ENCODE peak calls at places on chromosomes 7 and 10, in ten cellular contexts. N is mammary epithelial cell, S is endodermal cell, L is right cardiac atrium, O is DND-41, C is psoas muscle, B is stomach, K is cardiac muscle cell, Q is IMR-90, M is colonic mucosa. R is an unnamed sample. For H3K9me3, the result is how much of the 10 kb centered on the place peaks cover.

GRCh38 chr7:99473315-99473596 is 566 bp downstream of the ZNF789 start:
- DNase-seq in K (peak), M (peak), B (no peak), S (peak), L (no peak), O (peak), N (peak), Q (peak), C (no peak), R (peak)

GRCh38 chr7:73596191-73597065 is 18.0 kb upstream of the TBL2 start:
- DNase-seq in B (no peak), Q (no peak), S (no peak), O (no peak), C (no peak), K (no peak), M (no peak), L (no peak), N (no peak), R (no peak)

GRCh38 chr7:100887186-100887954 is 2.1 kb downstream of the UFSP1 start:
- DNase-seq in Q (no peak), O (peak), S (no peak), L (no peak), M (peak), B (no peak), N (no peak), K (no peak), C (no peak), R (peak)

GRCh38 chr10:96840841-96841518 is 8.9 kb downstream of the LCOR start:
- DNase-seq in C (no peak), O (no peak), K (no peak), S (no peak), M (no peak), N (peak), B (no peak), Q (peak), L (no peak), R (no peak)

GRCh38 chr7:143126146-143126545 is 5.7 kb upstream of the PIP start:
- DNase-seq in Q (no peak), B (no peak), C (no peak), M (no peak), S (no peak), N (peak), O (no peak), K (no peak), L (no peak), R (no peak)

GRCh38 chr7:78377532-78377931 is 579.0 kb downstream of the PHTF2 start:
- DNase-seq in C (no peak), O (no peak), S (no peak), M (no peak), N (no peak), K (no peak), L (no peak), Q (no peak), B (no peak), R (no peak)

GRCh38 chr7:77321300-77321699 is 94.8 kb downstream of the GSAP start:
- DNase-seq in Q (no peak), K (peak), O (no peak), N (no peak), B (no peak), S (no peak), M (no peak), L (no peak), C (no peak), R (no peak)

GRCh38 chr7:52917982-52918578 is 117.4 kb upstream of the POM121L12 start:
- DNase-seq in C (no peak), N (no peak), Q (no peak), O (no peak), L (no peak), B (no peak), K (no peak), M (no peak), S (peak), R (no peak)

GRCh38 chr7:38548605-38549004 is 82.6 kb downstream of the AMPH start:
- DNase-seq in L (no peak), Q (no peak), M (peak), S (no peak), N (no peak), B (no peak), C (no peak), K (no peak), O (no peak), R (no peak)

GRCh38 chr10:102646610-102647432 is 2.5 kb downstream of the TRIM8 start:
- DNase-seq in K (peak), B (peak), L (peak), O (peak), Q (peak), C (peak), M (peak), N (no peak), S (peak), R (peak)

GRCh38 chr10:13915710-13916109 is 328.9 kb downstream of the PRPF18 start:
- DNase-seq in B (no peak), Q (no peak), K (no peak), M (no peak), O (no peak), S (no peak), C (no peak), N (peak), L (peak), R (no peak)

GRCh38 chr7:30977896-30978564 is 14.3 kb downstream of the GHRHR start:
- DNase-seq in S (peak), Q (peak), K (peak), N (peak), B (peak), L (no peak), M (peak), C (no peak), O (peak), R (no peak)

GRCh38 chr10:88979153-88979562 is 11.4 kb upstream of the FAS start:
- DNase-seq in L (peak), S (peak), O (no peak), C (peak), M (no peak), Q (peak), B (no peak), N (peak), K (no peak), R (no peak)

GRCh38 chr10:97222346-97222961 is 36.7 kb upstream of the SLIT1 start:
- DNase-seq in S (peak), N (no peak), B (no peak), L (no peak), Q (no peak), K (peak), M (no peak), C (no peak), O (no peak), R (no peak)

GRCh38 chr10:119104653-119105024 is 726 bp downstream of the DENND10 start:
- DNase-seq in M (peak), K (peak), S (peak), L (peak), O (peak), Q (no peak), C (peak), B (no peak), N (peak), R (peak)

GRCh38 chr7:63070696-63071095 is 928.0 kb upstream of the ZNF722 start:
- DNase-seq in K (no peak), S (no peak), L (no peak), O (no peak), Q (no peak), B (no peak), N (no peak), M (no peak), C (no peak), R (no peak)

GRCh38 chr7:117312593-117312992 is 10.3 kb downstream of the WNT2 start:
- DNase-seq in K (no peak), C (no peak), S (no peak), B (no peak), M (no peak), O (no peak), N (no peak), L (no peak), Q (peak), R (no peak)

GRCh38 chr10:13066527-13066926 is 33.4 kb upstream of the OPTN start:
- DNase-seq in O (peak), K (no peak), S (peak), B (no peak), N (no peak), Q (no peak), C (no peak), L (no peak), M (no peak), R (no peak)

GRCh38 chr7:4013793-4014192 is 668.3 kb upstream of the FOXK1 start:
- DNase-seq in N (no peak), M (no peak), C (no peak), L (no peak), B (peak), Q (no peak), O (no peak), S (no peak), K (no peak), R (no peak)

GRCh38 chr7:145978769-145979168 is 137.8 kb upstream of the CNTNAP2 start:
- DNase-seq in N (no peak), O (no peak), C (no peak), B (no peak), K (no peak), L (no peak), S (no peak), M (no peak), Q (no peak), R (no peak)

GRCh38 chr10:133456041-133456951 is 2.6 kb downstream of the SCART1 start:
- DNase-seq in K (no peak), O (no peak), M (peak), N (no peak), L (no peak), Q (no peak), B (peak), S (no peak), C (peak), R (no peak)

GRCh38 chr10:133457100-133457841 is 3.5 kb downstream of the SCART1 start:
- DNase-seq in M (peak), N (no peak), S (no peak), C (peak), L (no peak), Q (no peak), B (peak), K (no peak), O (no peak), R (no peak)

GRCh38 chr10:133454204-133454893 is 604 bp downstream of the SCART1 start:
- DNase-seq in L (no peak), O (no peak), K (no peak), S (no peak), N (no peak), C (peak), B (no peak), M (no peak), Q (no peak), R (no peak)

GRCh38 chr10:133455196-133455595 is 1.5 kb downstream of the SCART1 start:
- DNase-seq in B (no peak), N (no peak), C (no peak), O (no peak), Q (no peak), K (no peak), M (no peak), L (no peak), S (no peak), R (no peak)

DNA sequence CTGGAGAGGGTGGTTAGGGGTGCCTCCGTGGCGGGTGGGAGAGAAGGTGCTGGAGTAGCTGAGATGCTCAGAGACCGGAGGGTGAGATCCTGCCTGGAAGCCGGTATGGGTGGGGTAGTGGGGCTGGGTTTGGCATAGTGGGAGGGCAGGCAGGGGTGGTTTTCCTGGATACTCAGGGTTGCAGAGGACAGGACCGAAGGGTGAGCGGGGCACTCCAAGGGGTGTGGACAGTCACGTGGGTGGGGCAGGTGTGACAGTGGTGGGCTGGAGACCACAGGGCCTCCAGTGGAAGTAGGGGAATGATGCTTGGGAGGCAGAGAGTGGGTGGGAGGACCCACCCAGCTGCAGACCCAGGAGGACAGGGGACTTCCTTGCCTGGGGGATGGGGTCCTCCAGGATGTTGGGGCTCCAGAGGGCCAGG is 1.9 kb downstream of the SCART1 start:
- DNase-seq in K (no peak), M (no peak), B (no peak), S (no peak), N (no peak), O (no peak), Q (no peak), C (no peak), L (no peak), R (no peak)
- H3K9me3 ChIP-seq in K (under half), M (under half), B (under half), S (under half), N (under half), O (under half), Q (under half), C (under half), L (under half), R (under half)

DNA sequence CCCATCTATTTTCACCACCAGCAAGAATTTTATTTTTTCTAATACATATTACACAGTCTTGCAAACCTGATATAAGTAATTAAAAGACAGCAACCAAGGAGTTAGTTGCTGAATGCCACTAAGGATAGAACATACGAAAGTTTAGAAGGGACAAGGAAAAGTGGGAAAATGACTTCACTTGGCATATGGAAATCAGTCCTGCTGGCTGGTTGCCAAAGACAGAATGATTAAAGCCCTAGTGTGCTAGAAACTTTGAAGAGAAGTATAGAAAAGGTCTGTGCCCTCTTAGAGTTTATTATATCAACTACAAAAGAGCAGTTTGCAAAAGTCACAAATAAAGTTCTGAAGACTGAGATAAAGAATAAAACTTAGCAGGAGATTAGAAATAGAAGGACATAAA is 5.8 kb upstream of the YAE1 start:
- DNase-seq in O (no peak), B (no peak), L (no peak), Q (no peak), S (no peak), M (no peak), K (peak), N (no peak), C (no peak), R (no peak)
- H3K27ac ChIP-seq in O (no peak), B (no peak), L (no peak), Q (no peak), S (no peak), M (no peak), K (no peak), N (no peak), C (no peak), R (no peak)

DNA sequence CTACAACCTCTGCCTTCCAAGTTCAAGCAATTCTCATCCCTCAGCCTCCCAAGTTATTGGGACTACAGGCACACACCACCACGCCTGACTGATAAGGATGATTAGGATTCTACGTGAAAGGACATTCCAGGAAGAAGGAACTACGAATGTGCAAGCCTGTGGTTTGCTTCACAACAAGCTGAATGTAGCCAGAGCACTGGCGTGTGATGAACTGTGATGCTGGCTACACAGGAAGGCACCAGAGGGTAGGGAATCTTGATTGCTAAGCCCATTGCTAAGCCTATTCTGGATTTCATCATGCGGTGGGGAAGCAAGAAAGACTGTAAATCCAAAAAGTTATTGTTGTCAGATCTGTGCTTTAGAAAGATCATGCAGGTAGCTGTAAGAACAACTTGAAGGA is 72.3 kb upstream of the SRRM3 start:
- DNase-seq in Q (peak), O (no peak), B (no peak), S (no peak), N (no peak), M (no peak), C (no peak), L (no peak), K (no peak), R (no peak)
- H3K4me3 ChIP-seq in Q (no peak), O (no peak), B (no peak), S (no peak), N (no peak), M (no peak), C (no peak), L (no peak), K (no peak), R (no peak)

GRCh38 chr7:141573511-141573910 is 22.3 kb downstream of the AGK start:
- DNase-seq in K (no peak), O (no peak), Q (no peak), L (no peak), N (no peak), S (no peak), M (no peak), C (no peak), B (no peak), R (no peak)

GRCh38 chr7:141572175-141572574 is 21.0 kb downstream of the AGK start:
- DNase-seq in C (no peak), N (no peak), M (no peak), L (no peak), S (no peak), Q (no peak), O (no peak), B (no peak), K (no peak), R (no peak)

GRCh38 chr7:141575164-141575563 is 24.0 kb downstream of the AGK start:
- DNase-seq in K (no peak), S (no peak), M (no peak), C (no peak), L (no peak), Q (peak), N (no peak), O (no peak), B (no peak), R (no peak)

GRCh38 chr7:141577043-141577839 is 26.0 kb downstream of the AGK start:
- DNase-seq in M (no peak), K (no peak), C (no peak), O (no peak), N (no peak), S (no peak), B (no peak), L (no peak), Q (no peak), R (no peak)

GRCh38 chr7:141575654-141576448 is 24.6 kb downstream of the AGK start:
- DNase-seq in O (no peak), Q (peak), B (no peak), M (no peak), L (no peak), C (no peak), N (no peak), S (no peak), K (no peak), R (no peak)
- H3K9me3 ChIP-seq in O (under half), Q (under half), B (under half), M (under half), L (under half), C (under half), N (under half), S (half or more), K (under half), R (under half)

GRCh38 chr7:47313564-47313963 is 268.3 kb downstream of the TNS3 start:
- DNase-seq in L (no peak), K (no peak), C (no peak), S (peak), Q (no peak), B (no peak), M (peak), N (no peak), O (no peak), R (no peak)
- H3K27ac ChIP-seq in L (peak), K (no peak), C (no peak), S (no peak), Q (no peak), B (no peak), M (no peak), N (no peak), O (no peak), R (no peak)

DNA sequence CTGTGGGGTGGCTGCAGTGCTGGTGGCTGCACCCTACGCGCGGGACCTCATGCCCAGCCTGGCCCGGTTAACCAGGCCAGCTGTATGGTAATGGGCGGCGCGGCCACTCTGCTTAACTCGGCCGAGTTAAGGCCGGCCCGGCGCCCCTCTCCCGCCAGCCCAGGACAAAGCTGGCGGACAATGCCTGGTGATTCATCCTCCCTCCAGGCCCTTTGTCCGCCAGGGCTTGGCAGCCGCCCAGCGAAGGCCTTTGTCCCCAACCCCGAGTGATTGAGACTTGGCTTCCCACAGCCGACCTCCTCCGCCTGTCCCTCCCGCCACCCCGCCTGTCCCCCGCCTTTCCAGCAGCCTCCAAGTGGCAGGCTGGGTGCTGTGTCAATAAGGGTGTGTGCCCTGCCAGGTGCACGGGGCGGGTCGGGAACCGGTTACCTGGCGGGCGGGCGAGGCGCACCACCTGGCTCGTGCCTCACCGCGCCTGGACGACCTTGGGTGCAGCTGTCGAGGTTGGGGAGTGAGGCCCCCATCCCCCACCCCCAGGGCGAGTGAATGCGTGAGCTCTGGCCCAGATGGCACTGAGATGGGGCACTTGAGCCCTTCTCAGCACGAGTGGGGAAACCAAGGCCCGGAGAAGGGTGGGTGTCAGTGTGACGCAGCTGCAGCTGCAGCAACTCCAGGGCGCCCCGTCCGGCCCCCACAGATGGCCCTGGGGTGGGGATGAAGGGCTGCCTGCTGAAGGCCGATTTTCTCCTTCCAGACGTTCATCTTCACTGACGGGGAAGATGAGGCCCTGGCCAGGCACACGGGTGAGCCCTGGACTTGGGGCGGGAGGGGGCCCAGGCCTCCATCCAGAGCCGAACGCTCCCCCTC is 4.6 kb downstream of the LFNG start:
- DNase-seq in O (no peak), L (peak), B (peak), K (no peak), M (peak), S (peak), C (peak), N (peak), Q (peak), R (peak)
- H3K4me3 ChIP-seq in O (no peak), L (no peak), B (peak), K (no peak), M (peak), S (no peak), C (peak), N (peak), Q (no peak), R (peak)

GRCh38 chr7:64978497-64979203 is 12.2 kb downstream of the ZNF117 start:
- DNase-seq in B (no peak), N (no peak), C (no peak), L (no peak), Q (no peak), S (no peak), M (no peak), O (no peak), K (no peak), R (no peak)
- H3K9me3 ChIP-seq in B (half or more), N (under half), C (half or more), L (under half), Q (under half), S (half or more), M (under half), O (half or more), K (under half), R (half or more)

DNA sequence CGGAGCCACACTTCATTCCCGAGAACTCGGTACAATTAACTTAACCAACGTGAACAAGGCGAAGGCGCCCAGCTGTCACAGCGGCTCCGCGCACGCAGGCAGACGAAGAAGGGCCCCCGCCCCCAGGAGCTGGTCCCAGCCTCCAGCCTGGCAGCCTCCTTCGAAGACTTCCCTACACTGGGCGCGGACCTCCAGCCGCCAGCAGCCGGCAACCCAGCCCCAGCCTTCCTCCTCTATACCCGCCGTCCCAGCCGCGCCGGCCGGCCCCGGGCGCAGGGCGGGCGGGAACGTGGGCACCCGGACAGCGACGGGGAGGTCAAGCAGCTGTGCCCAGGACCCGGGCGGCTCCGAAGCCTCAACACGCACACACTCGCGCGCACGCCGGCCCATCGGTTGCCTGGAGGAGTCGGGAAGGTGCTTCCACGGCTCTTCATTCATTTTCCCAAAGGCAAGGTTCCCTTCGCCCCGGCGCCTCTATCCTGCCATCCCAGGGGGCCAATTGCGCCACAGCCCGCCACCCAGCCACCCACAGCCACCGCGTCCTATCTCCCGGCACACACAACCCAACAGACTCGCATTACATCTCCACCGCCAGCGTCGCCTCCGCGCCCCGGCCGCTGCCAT is 1.6 kb downstream of the CHST15 start:
- DNase-seq in C (peak), B (no peak), L (peak), S (peak), O (peak), K (peak), M (no peak), Q (no peak), N (peak), R (peak)
- H3K27ac ChIP-seq in C (peak), B (peak), L (peak), S (no peak), O (no peak), K (no peak), M (peak), Q (no peak), N (no peak), R (peak)

R was measured in lower lobe of right lung.